ENCODE peak calls at places on chromosomes 13 and 19, in eight cellular contexts. M is RPMI7951; S is CD8-positive, alpha-beta T cell; U is Daoy; J is NCI-H2081; N is testis; T is RPMI8226; Z is NCI-H460. O is an unnamed sample.

GRCh38 chr19:36449059-36449670 is 30.7 kb upstream of the ZFP82 start:
- DNase-seq in M (no peak), S (no peak), U (no peak), J (no peak), N (no peak), T (no peak), Z (no peak), O (no peak)

GRCh38 chr13:35131471-35131870 is 189.4 kb downstream of the NBEA start:
- DNase-seq in M (no peak), S (no peak), U (no peak), J (no peak), N (no peak), T (no peak), Z (no peak), O (no peak)

GRCh38 chr19:8238251-8238650 is 29.1 kb downstream of the CERS4 start:
- DNase-seq in M (no peak), S (no peak), U (no peak), J (no peak), N (no peak), T (no peak), Z (no peak), O (no peak)

GRCh38 chr19:13012690-13013608 is 17.7 kb downstream of the NFIX start:
- DNase-seq in M (peak), S (peak), U (peak), J (no peak), N (peak), T (peak), Z (no peak), O (peak)

GRCh38 chr19:17305211-17305516 is 508 bp upstream of the MRPL34 start:
- DNase-seq in M (no peak), S (no peak), U (no peak), J (no peak), N (no peak), T (no peak), Z (no peak), O (no peak)

GRCh38 chr19:2820112-2820702 is 539 bp downstream of the ZNF554 start:
- DNase-seq in M (no peak), S (no peak), U (no peak), J (no peak), N (no peak), T (peak), Z (no peak), O (no peak)

GRCh38 chr13:50071399-50071798 is 56.2 kb downstream of the KCNRG start:
- DNase-seq in M (no peak), S (no peak), U (no peak), J (no peak), N (no peak), T (no peak), Z (no peak), O (no peak)

GRCh38 chr13:112210401-112210800 is 143.5 kb downstream of the SOX1 start:
- DNase-seq in M (no peak), S (no peak), U (peak), J (no peak), N (no peak), T (no peak), Z (peak), O (peak)

GRCh38 chr19:14168259-14168972 is 32.0 kb upstream of the ASF1B start:
- DNase-seq in M (no peak), S (no peak), U (no peak), J (no peak), N (no peak), T (no peak), Z (no peak), O (no peak)

GRCh38 chr13:66849706-66850105 is 380.4 kb downstream of the PCDH9 start:
- DNase-seq in M (no peak), S (no peak), U (no peak), J (no peak), N (no peak), T (no peak), Z (no peak), O (no peak)

GRCh38 chr19:18700501-18701249 is 17.2 kb downstream of the CRTC1 start:
- DNase-seq in M (no peak), S (peak), U (peak), J (peak), N (peak), T (peak), Z (no peak), O (peak)

GRCh38 chr13:106121173-106121754 is 414.2 kb downstream of the EFNB2 start:
- DNase-seq in M (no peak), S (no peak), U (no peak), J (no peak), N (no peak), T (no peak), Z (no peak), O (no peak)

GRCh38 chr13:43031881-43032280 is 8.5 kb downstream of the DNAJC15 start:
- DNase-seq in M (no peak), S (no peak), U (no peak), J (no peak), N (no peak), T (no peak), Z (no peak), O (no peak)

GRCh38 chr19:35973487-35973886 is 21.5 kb upstream of the SDHAF1 start:
- DNase-seq in M (no peak), S (no peak), U (no peak), J (no peak), N (no peak), T (no peak), Z (no peak), O (no peak)

GRCh38 chr13:99792079-99792921 is 179.3 kb downstream of the ZIC5 start:
- DNase-seq in M (no peak), S (no peak), U (no peak), J (no peak), N (no peak), T (no peak), Z (no peak), O (no peak)

GRCh38 chr19:10290876-10291553 is 1.3 kb downstream of the ICAM5 start:
- DNase-seq in M (peak), S (peak), U (peak), J (no peak), N (peak), T (peak), Z (no peak), O (peak)

GRCh38 chr19:38145627-38146026 is 78.4 kb downstream of the DPF1 start:
- DNase-seq in M (no peak), S (no peak), U (no peak), J (no peak), N (peak), T (no peak), Z (no peak), O (no peak)

GRCh38 chr13:69423844-69424243 is 683.8 kb upstream of the ATXN8OS start:
- DNase-seq in M (no peak), S (no peak), U (no peak), J (no peak), N (no peak), T (no peak), Z (no peak), O (no peak)

GRCh38 chr13:113041293-113041690 is 64.3 kb upstream of the F7 start:
- DNase-seq in M (no peak), S (no peak), U (no peak), J (no peak), N (no peak), T (no peak), Z (no peak), O (no peak)

GRCh38 chr19:4157164-4157563 is 3.7 kb downstream of the CREB3L3 start:
- DNase-seq in M (no peak), S (no peak), U (no peak), J (no peak), N (no peak), T (no peak), Z (no peak), O (no peak)

GRCh38 chr13:94825507-94825906 is 113.2 kb upstream of the SOX21 start:
- DNase-seq in M (no peak), S (no peak), U (no peak), J (peak), N (peak), T (peak), Z (no peak), O (no peak)

GRCh38 chr19:12884926-12885748 is 1.9 kb downstream of the KLF1 start:
- DNase-seq in M (no peak), S (peak), U (peak), J (peak), N (peak), T (peak), Z (peak), O (no peak)

GRCh38 chr13:22915442-22916082 is 265.2 kb upstream of the SGCG start:
- DNase-seq in M (peak), S (no peak), U (peak), J (peak), N (peak), T (no peak), Z (peak), O (peak)

GRCh38 chr13:48443442-48444208 is 30.7 kb upstream of the LPAR6 start:
- DNase-seq in M (no peak), S (no peak), U (no peak), J (no peak), N (no peak), T (no peak), Z (no peak), O (no peak)

GRCh38 chr13:110119943-110120905 is 186.7 kb downstream of the COL4A1 start:
- DNase-seq in M (no peak), S (no peak), U (peak), J (no peak), N (no peak), T (no peak), Z (peak), O (peak)

GRCh38 chr19:13096968-13097330 is 5.7 kb downstream of the LYL1 start:
- DNase-seq in M (no peak), S (no peak), U (no peak), J (no peak), N (no peak), T (no peak), Z (no peak), O (no peak)

GRCh38 chr19:4328243-4328990 is 10.2 kb downstream of the STAP2 start:
- DNase-seq in M (peak), S (peak), U (peak), J (no peak), N (peak), T (peak), Z (no peak), O (peak)

GRCh38 chr13:50421457-50422130 is 406.4 kb downstream of the KCNRG start:
- DNase-seq in M (peak), S (no peak), U (peak), J (peak), N (no peak), T (no peak), Z (no peak), O (peak)

GRCh38 chr13:113734826-113735125 is 24.2 kb upstream of the TMEM255B start:
- DNase-seq in M (no peak), S (no peak), U (no peak), J (no peak), N (no peak), T (no peak), Z (no peak), O (no peak)

GRCh38 chr19:934865-935422 is 9.1 kb downstream of the ARID3A start:
- DNase-seq in M (peak), S (no peak), U (peak), J (peak), N (peak), T (no peak), Z (no peak), O (peak)

GRCh38 chr19:1236566-1236965 is 1.2 kb downstream of the CBARP start:
- DNase-seq in M (no peak), S (no peak), U (no peak), J (no peak), N (no peak), T (no peak), Z (no peak), O (no peak)

GRCh38 chr19:46383846-46384245 is 29.5 kb downstream of the CCDC8 start:
- DNase-seq in M (no peak), S (no peak), U (no peak), J (no peak), N (no peak), T (no peak), Z (no peak), O (no peak)

GRCh38 chr13:104571161-104571889 is 1505.1 kb upstream of the SLC10A2 start:
- DNase-seq in M (peak), S (no peak), U (peak), J (peak), N (peak), T (peak), Z (peak), O (peak)

GRCh38 chr13:46654956-46655726 is 102.2 kb downstream of the LRCH1 start:
- DNase-seq in M (no peak), S (no peak), U (no peak), J (no peak), N (no peak), T (no peak), Z (no peak), O (no peak)

GRCh38 chr19:43564800-43565199 is 10.5 kb downstream of the XRCC1 start:
- DNase-seq in M (no peak), S (no peak), U (no peak), J (no peak), N (no peak), T (no peak), Z (no peak), O (no peak)

GRCh38 chr19:50638576-50638975 is 1.1 kb downstream of the SYT3 start:
- DNase-seq in M (no peak), S (no peak), U (no peak), J (no peak), N (no peak), T (no peak), Z (no peak), O (no peak)

GRCh38 chr13:24627864-24628418 is 52.3 kb upstream of the ATP12A start:
- DNase-seq in M (no peak), S (no peak), U (peak), J (no peak), N (no peak), T (no peak), Z (no peak), O (no peak)

GRCh38 chr19:57888494-57889231 is at the start of gene ZNF814:
- DNase-seq in M (no peak), S (peak), U (peak), J (no peak), N (peak), T (peak), Z (no peak), O (no peak)

GRCh38 chr19:36488816-36489138 is 584 bp downstream of the ZNF566 start:
- DNase-seq in M (peak), S (peak), U (no peak), J (peak), N (peak), T (peak), Z (no peak), O (no peak)

GRCh38 chr13:113641426-113641825 is 16.6 kb downstream of the ATP4B start:
- DNase-seq in M (no peak), S (no peak), U (no peak), J (no peak), N (no peak), T (no peak), Z (no peak), O (no peak)

O was measured in A172.